ENCODE peak calls at places on chromosome X, in nine cellular contexts. B is vagina; U is suprapubic skin; S is OCI-LY7; P is ovary; V is mammary epithelial cell; A is aorta; X is psoas muscle; Q is CD4-positive, CD25-positive, alpha-beta regulatory T cell. O is an unnamed sample.
A peak's percentile ranks its signal among the peaks of the same experiment; 100 is the strongest.

GRCh38 chrX:115616943-115617563 is 56.1 kb downstream of the PLS3 start:
- DNase-seq in B (no peak), Q (no peak), A (no peak), S (no peak), U (no peak), V (peak; percentile 85), X (no peak), P (no peak), O (no peak)

GRCh38 chrX:39874202-39874816 is 223.4 kb downstream of the BCOR start:
- DNase-seq in A (no peak), U (no peak), V (peak; percentile 54), B (no peak), Q (no peak), P (no peak), X (no peak), S (no peak), O (no peak)

GRCh38 chrX:45472968-45473367 is 272.3 kb upstream of the DIPK2B start:
- DNase-seq in U (no peak), P (no peak), Q (no peak), V (peak; percentile 70), X (no peak), S (no peak), B (no peak), A (no peak), O (no peak)

GRCh38 chrX:39802354-39802753 is 295.4 kb downstream of the BCOR start:
- DNase-seq in P (no peak), X (no peak), Q (no peak), A (no peak), V (no peak), U (no peak), S (no peak), B (no peak), O (no peak)

GRCh38 chrX:56564182-56564885 is 907 bp downstream of the UBQLN2 start:
- DNase-seq in A (no peak), S (peak; percentile 39), B (no peak), U (no peak), V (peak; percentile 73), P (peak; percentile 36), X (peak; percentile 27), Q (peak; percentile 13), O (no peak)

GRCh38 chrX:9534686-9535085 is 69.8 kb downstream of the TBL1X start:
- DNase-seq in P (no peak), A (no peak), Q (no peak), S (no peak), X (no peak), B (no peak), V (no peak), U (no peak), O (no peak)

GRCh38 chrX:153725039-153725831 is 579 bp downstream of the ABCD1 start:
- DNase-seq in B (no peak), Q (no peak), V (no peak), P (peak; percentile 54), X (no peak), S (peak; percentile 36), U (no peak), A (no peak), O (no peak)

GRCh38 chrX:1673337-1673736 is 58.5 kb downstream of the ASMT start:
- DNase-seq in P (no peak), S (peak; percentile 32), Q (peak; percentile 38), V (no peak), B (no peak), U (peak; percentile 34), X (no peak), A (no peak), O (no peak)

GRCh38 chrX:15749642-15750610 is 11.9 kb downstream of the CA5B start:
- DNase-seq in U (no peak), P (no peak), B (no peak), S (peak; percentile 61), V (no peak), A (no peak), Q (peak; percentile 47), X (no peak), O (no peak)

DNA sequence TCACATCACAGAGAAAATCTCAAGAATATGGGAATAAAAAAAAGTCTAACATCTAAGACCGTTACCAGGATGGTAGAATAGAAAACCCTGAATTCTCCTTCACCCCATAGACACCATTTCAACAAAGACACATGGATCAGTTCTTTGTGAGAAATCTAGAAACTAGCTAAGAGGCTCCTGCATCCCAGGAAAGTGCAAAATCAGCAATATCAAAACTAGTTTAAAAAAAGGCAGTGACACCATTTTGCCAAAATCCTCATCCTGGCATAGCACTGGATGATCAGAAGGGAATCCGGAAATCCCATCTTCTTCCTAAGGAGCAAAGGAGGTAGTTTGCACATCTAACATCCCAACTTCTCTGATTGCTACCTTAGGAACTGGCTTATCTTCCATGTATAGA is 88.9 kb upstream of the MAGEE2 start:
- DNase-seq in Q (no peak), B (no peak), U (no peak), P (no peak), S (no peak), A (no peak), V (no peak), X (no peak), O (no peak)
- H3K9me3 ChIP-seq in Q (no peaks in the 10 kb centered on the region), B (no peaks in the 10 kb centered on the region), U (no peaks in the 10 kb centered on the region), P (no peaks in the 10 kb centered on the region), S (no peaks in the 10 kb centered on the region), A (peaks cover 2% of the 10 kb centered on the region), V (peaks cover 3% of the 10 kb centered on the region), X (peaks cover 18% of the 10 kb centered on the region), O (no peaks in the 10 kb centered on the region)

GRCh38 chrX:78543281-78543680 is 115.8 kb downstream of the RTL3 start:
- DNase-seq in S (no peak), A (no peak), U (no peak), B (no peak), Q (no peak), X (no peak), V (no peak), P (no peak), O (no peak)
- H3K9me3 ChIP-seq in S (no peaks in the 10 kb centered on the region), A (no peaks in the 10 kb centered on the region), U (no peaks in the 10 kb centered on the region), B (no peaks in the 10 kb centered on the region), Q (peaks cover 25% of the 10 kb centered on the region), X (peaks cover 14% of the 10 kb centered on the region), V (peaks cover 3% of the 10 kb centered on the region), P (no peaks in the 10 kb centered on the region), O (peaks cover 10% of the 10 kb centered on the region)

DNA sequence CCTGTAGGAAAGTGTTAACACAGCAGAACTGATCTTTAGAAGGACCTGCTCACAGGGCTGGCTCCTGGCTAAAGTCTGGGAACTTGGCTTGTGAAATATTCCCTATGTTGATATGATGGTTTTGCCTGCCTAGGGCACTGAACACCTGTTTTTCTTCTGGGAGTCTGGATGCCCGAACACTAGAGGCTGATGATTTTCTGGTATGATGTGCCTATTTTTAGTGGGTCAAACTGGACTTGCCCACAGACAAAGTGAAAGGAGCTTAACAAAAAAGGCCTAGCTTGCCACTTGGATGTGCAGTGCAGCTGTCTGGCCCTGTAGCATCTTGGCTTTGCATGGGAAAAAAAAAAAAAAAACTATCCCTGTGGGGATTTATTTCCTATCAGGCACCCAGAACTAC is 39.1 kb downstream of the ZNF674 start:
- DNase-seq in V (no peak), Q (no peak), X (no peak), S (no peak), U (no peak), P (no peak), A (no peak), B (no peak), O (no peak)
- H3K9me3 ChIP-seq in V (peaks cover 21% of the 10 kb centered on the region), Q (peaks cover 25% of the 10 kb centered on the region), X (peaks cover 16% of the 10 kb centered on the region), S (peaks cover 5% of the 10 kb centered on the region), U (no peaks in the 10 kb centered on the region), P (no peaks in the 10 kb centered on the region), A (peaks cover 1% of the 10 kb centered on the region), B (no peaks in the 10 kb centered on the region), O (no peaks in the 10 kb centered on the region)

GRCh38 chrX:100990139-100990538 is 20.6 kb downstream of the ARL13A start:
- DNase-seq in P (no peak), S (no peak), A (no peak), X (no peak), B (no peak), U (no peak), Q (no peak), V (no peak), O (no peak)
- H3K9me3 ChIP-seq in P (no peaks in the 10 kb centered on the region), S (no peaks in the 10 kb centered on the region), A (no peaks in the 10 kb centered on the region), X (no peaks in the 10 kb centered on the region), B (no peaks in the 10 kb centered on the region), U (no peaks in the 10 kb centered on the region), Q (no peaks in the 10 kb centered on the region), V (no peaks in the 10 kb centered on the region), O (no peaks in the 10 kb centered on the region)

O was measured in upper lobe of left lung.